ENCODE peak calls at places on chromosomes 11 and 22, in nine cellular contexts. G, W, K, R, B, Z, A, Q and Y are unnamed samples.
A peak's percentile ranks its signal among the peaks of the same experiment; 100 is the strongest.

GRCh38 chr11:134332189-134332631 is 422 bp downstream of the GLB1L2 start:
- DNase-seq in G (no peak), W (no peak), K (no peak), R (no peak), B (peak; percentile 47), Z (no peak), A (no peak), Q (peak; percentile 13), Y (no peak)

GRCh38 chr22:46114518-46115387 is 35.6 kb upstream of the PPARA start:
- DNase-seq in G (no peak), W (no peak), K (no peak), R (no peak), B (no peak), Z (no peak), A (no peak), Q (no peak), Y (peak; percentile 28)

GRCh38 chr22:42905702-42906183 is 48.7 kb upstream of the ARFGAP3 start:
- DNase-seq in G (peak; percentile 70), W (no peak), K (no peak), R (no peak), B (no peak), Z (no peak), A (no peak), Q (no peak), Y (no peak)

GRCh38 chr22:36991220-36991619 is 28.0 kb downstream of the TST start:
- DNase-seq in G (no peak), W (no peak), K (no peak), R (no peak), B (no peak), Z (no peak), A (no peak), Q (no peak), Y (no peak)

GRCh38 chr22:41658869-41659268 is 29.8 kb downstream of the SNU13 start:
- DNase-seq in G (no peak), W (no peak), K (no peak), R (no peak), B (no peak), Z (no peak), A (no peak), Q (no peak), Y (no peak)

GRCh38 chr22:29531419-29531818 is 22.1 kb downstream of the THOC5 start:
- DNase-seq in G (no peak), W (no peak), K (no peak), R (no peak), B (no peak), Z (no peak), A (no peak), Q (no peak), Y (no peak)

GRCh38 chr11:111460752-111461305 is 51.4 kb downstream of the BTG4 start:
- DNase-seq in G (no peak), W (no peak), K (no peak), R (no peak), B (no peak), Z (no peak), A (no peak), Q (no peak), Y (no peak)

GRCh38 chr11:27722117-27722844 is 22.0 kb upstream of the BDNF start:
- DNase-seq in G (no peak), W (no peak), K (no peak), R (no peak), B (peak; percentile 55), Z (no peak), A (no peak), Q (no peak), Y (peak; percentile 56)

GRCh38 chr22:17966403-17966717 is 58.0 kb downstream of the MICAL3 start:
- DNase-seq in G (no peak), W (no peak), K (no peak), R (no peak), B (no peak), Z (no peak), A (no peak), Q (no peak), Y (no peak)

GRCh38 chr11:67312187-67313021 is 9.1 kb downstream of the SSH3 start:
- DNase-seq in G (no peak), W (no peak), K (no peak), R (no peak), B (no peak), Z (peak; percentile 98), A (no peak), Q (no peak), Y (peak; percentile 96)

GRCh38 chr22:36386900-36387663 is 685 bp downstream of the MYH9 start:
- DNase-seq in G (peak; percentile 79), W (no peak), K (peak; percentile 36), R (no peak), B (peak; percentile 52), Z (no peak), A (no peak), Q (no peak), Y (no peak)

GRCh38 chr22:43110927-43111623 is 525 bp downstream of the BIK start:
- DNase-seq in G (no peak), W (no peak), K (no peak), R (no peak), B (peak; percentile 26), Z (no peak), A (peak; percentile 3), Q (peak; percentile 17), Y (no peak)

GRCh38 chr11:75810637-75811383 is 4.2 kb upstream of the UVRAG start:
- DNase-seq in G (no peak), W (no peak), K (no peak), R (no peak), B (no peak), Z (no peak), A (no peak), Q (no peak), Y (no peak)

GRCh38 chr11:60989108-60989650 is 17.7 kb downstream of the CD6 start:
- DNase-seq in G (no peak), W (no peak), K (no peak), R (no peak), B (no peak), Z (no peak), A (no peak), Q (no peak), Y (no peak)

GRCh38 chr22:49180683-49181024 is 647.0 kb downstream of the BRD1 start:
- DNase-seq in G (no peak), W (no peak), K (no peak), R (no peak), B (no peak), Z (no peak), A (no peak), Q (no peak), Y (no peak)

GRCh38 chr11:64865286-64866172 is 12.9 kb downstream of the EHD1 start:
- DNase-seq in G (no peak), W (peak; percentile 71), K (no peak), R (no peak), B (no peak), Z (no peak), A (no peak), Q (no peak), Y (no peak)

GRCh38 chr11:1310772-1311468 is 1.5 kb upstream of the TOLLIP start:
- DNase-seq in G (no peak), W (no peak), K (no peak), R (no peak), B (no peak), Z (no peak), A (no peak), Q (peak; percentile 39), Y (no peak)

GRCh38 chr11:45045692-45046471 is 95.2 kb upstream of the TP53I11 start:
- DNase-seq in G (peak; percentile 64), W (no peak), K (no peak), R (no peak), B (no peak), Z (peak; percentile 31), A (no peak), Q (no peak), Y (peak; percentile 76)

GRCh38 chr11:60767388-60767811 is 10.7 kb downstream of the MS4A15 start:
- DNase-seq in G (no peak), W (no peak), K (no peak), R (peak; percentile 47), B (peak; percentile 55), Z (no peak), A (no peak), Q (peak; percentile 48), Y (no peak)

GRCh38 chr11:10328314-10329090 is 23.6 kb downstream of the ADM start:
- DNase-seq in G (no peak), W (peak; percentile 69), K (no peak), R (no peak), B (no peak), Z (no peak), A (no peak), Q (no peak), Y (no peak)

GRCh38 chr22:43404673-43405385 is 7.0 kb upstream of the MPPED1 start:
- DNase-seq in G (no peak), W (no peak), K (no peak), R (no peak), B (no peak), Z (peak; percentile 87), A (no peak), Q (no peak), Y (peak; percentile 92)

GRCh38 chr11:121265586-121265985 is 27.0 kb upstream of the SC5D start:
- DNase-seq in G (no peak), W (no peak), K (no peak), R (no peak), B (no peak), Z (no peak), A (no peak), Q (no peak), Y (no peak)

GRCh38 chr11:110565344-110565684 is 135.6 kb downstream of the FDX1 start:
- DNase-seq in G (no peak), W (no peak), K (no peak), R (peak; percentile 25), B (peak; percentile 26), Z (no peak), A (no peak), Q (no peak), Y (no peak)

GRCh38 chr22:37075046-37075445 is 23.5 kb downstream of the KCTD17 start:
- DNase-seq in G (no peak), W (no peak), K (no peak), R (no peak), B (no peak), Z (no peak), A (no peak), Q (no peak), Y (no peak)

GRCh38 chr22:32103648-32104326 is 55.3 kb downstream of the C22orf42 start:
- DNase-seq in G (no peak), W (no peak), K (no peak), R (no peak), B (no peak), Z (no peak), A (peak; percentile 9), Q (no peak), Y (no peak)

GRCh38 chr11:41659990-41660389 is 200.5 kb upstream of the LRRC4C start:
- DNase-seq in G (no peak), W (no peak), K (no peak), R (no peak), B (no peak), Z (no peak), A (no peak), Q (no peak), Y (peak; percentile 15)